ENCODE peak calls at places on chromosomes 2 and 18, in four cellular contexts. O is transverse colon, C is IMR-90, B is body of pancreas. N is an unnamed sample. For H3K9me3, the result is how much of the 10 kb centered on the place peaks cover.

GRCh38 chr2:1585635-1586034 is 158.7 kb downstream of the PXDN start:
- DNase-seq in O (no peak), C (no peak), B (no peak), N (no peak)

GRCh38 chr2:30427606-30428005 is 19.4 kb upstream of the LCLAT1 start:
- DNase-seq in O (no peak), C (no peak), B (no peak), N (no peak)

GRCh38 chr2:15687720-15688119 is 96.1 kb downstream of the DDX1 start:
- DNase-seq in O (no peak), C (no peak), B (no peak), N (no peak)

GRCh38 chr2:46846454-46846990 is 69.1 kb downstream of the MCFD2 start:
- DNase-seq in O (no peak), C (no peak), B (no peak), N (no peak)

GRCh38 chr2:10915236-10915635 is 3.5 kb downstream of the KCNF1 start:
- DNase-seq in O (no peak), C (no peak), B (no peak), N (no peak)

GRCh38 chr18:24500766-24501165 is 40.3 kb downstream of the HRH4 start:
- DNase-seq in O (no peak), C (peak), B (no peak), N (no peak)

GRCh38 chr2:193518061-193518817 is 1323.5 kb upstream of the TMEFF2 start:
- DNase-seq in O (no peak), C (peak), B (no peak), N (peak)

GRCh38 chr2:72940786-72941185 is 23.5 kb downstream of the EMX1 start:
- DNase-seq in O (no peak), C (peak), B (no peak), N (no peak)

GRCh38 chr2:203399031-203399430 is 70.8 kb downstream of the ABI2 start:
- DNase-seq in O (no peak), C (peak), B (no peak), N (no peak)

GRCh38 chr2:171958475-171958874 is 36.2 kb downstream of the HAT1 start:
- DNase-seq in O (no peak), C (peak), B (no peak), N (no peak)

GRCh38 chr2:241558532-241559488 is at the start of gene BOK:
- DNase-seq in O (peak), C (peak), B (peak), N (peak)

GRCh38 chr2:47277987-47278386 is 122.9 kb upstream of the STPG4 start:
- DNase-seq in O (no peak), C (no peak), B (no peak), N (no peak)

GRCh38 chr2:207337234-207338219 is 171.8 kb upstream of the KLF7 start:
- DNase-seq in O (no peak), C (peak), B (no peak), N (no peak)

GRCh38 chr18:50162486-50163304 is 32.3 kb downstream of the MYO5B start:
- DNase-seq in O (no peak), C (no peak), B (no peak), N (no peak)

GRCh38 chr18:39519741-39520140 is 1954.1 kb upstream of the CELF4 start:
- DNase-seq in O (no peak), C (no peak), B (no peak), N (no peak)

GRCh38 chr2:89833116-89833779 is 1141.8 kb downstream of the RPIA start:
- DNase-seq in O (no peak), C (peak), B (no peak), N (no peak)

GRCh38 chr18:27931563-27931962 is 245.4 kb downstream of the CDH2 start:
- DNase-seq in O (no peak), C (no peak), B (no peak), N (no peak)

GRCh38 chr2:44638649-44639048 is 276.9 kb downstream of the CAMKMT start:
- DNase-seq in O (no peak), C (no peak), B (no peak), N (no peak)

GRCh38 chr18:70931942-70932814 is 643.3 kb downstream of the SOCS6 start:
- DNase-seq in O (no peak), C (peak), B (no peak), N (no peak)

GRCh38 chr18:58785171-58785805 is 79.4 kb upstream of the ZNF532 start:
- DNase-seq in O (peak), C (peak), B (peak), N (peak)

GRCh38 chr2:217864960-217865359 is 137.8 kb downstream of the TNS1 start:
- DNase-seq in O (no peak), C (no peak), B (no peak), N (no peak)

GRCh38 chr2:205835982-205836381 is 153.7 kb downstream of the NRP2 start:
- DNase-seq in O (no peak), C (no peak), B (no peak), N (no peak)

GRCh38 chr2:200042102-200042735 is 86.8 kb downstream of the MAIP1 start:
- DNase-seq in O (no peak), C (peak), B (no peak), N (no peak)

GRCh38 chr2:10141736-10142639 is 19.4 kb downstream of the RRM2 start:
- DNase-seq in O (peak), C (no peak), B (peak), N (peak)

GRCh38 chr2:128636802-128637147 is 318.1 kb upstream of the HS6ST1 start:
- DNase-seq in O (no peak), C (no peak), B (no peak), N (no peak)

GRCh38 chr2:176080540-176081355 is 3.0 kb downstream of the EVX2 start:
- DNase-seq in O (peak), C (no peak), B (no peak), N (peak)

GRCh38 chr2:236744316-236745105 is 174.9 kb downstream of the ACKR3 start:
- DNase-seq in O (no peak), C (peak), B (peak), N (no peak)

GRCh38 chr18:50560681-50561629 is 1.1 kb downstream of the MAPK4 start:
- DNase-seq in O (no peak), C (no peak), B (peak), N (peak)

GRCh38 chr2:85998071-85998991 is 107.4 kb downstream of the POLR1A start:
- DNase-seq in O (peak), C (peak), B (peak), N (peak)

GRCh38 chr2:10788855-10789254 is 23.7 kb downstream of the PDIA6 start:
- DNase-seq in O (no peak), C (no peak), B (no peak), N (no peak)

GRCh38 chr18:1393929-1394328 is 489.3 kb downstream of the ADCYAP1 start:
- DNase-seq in O (no peak), C (no peak), B (no peak), N (no peak)

GRCh38 chr18:2854871-2855270 is 8.1 kb downstream of the EMILIN2 start:
- DNase-seq in O (no peak), C (no peak), B (no peak), N (no peak)

GRCh38 chr2:86185517-86186212 is 9.6 kb downstream of the IMMT start:
- DNase-seq in O (no peak), C (no peak), B (no peak), N (no peak)

GRCh38 chr2:3377612-3378432 is at the start of gene EIPR1:
- DNase-seq in O (peak), C (peak), B (peak), N (peak)
- TF ChIP-seq CTCF in O (no peak), C (no peak), B (peak), N (no peak)

GRCh38 chr2:239528883-239529282 is 128.1 kb upstream of the HDAC4 start:
- DNase-seq in O (no peak), C (no peak), B (no peak), N (no peak)
- H3K9me3 ChIP-seq in O (under half), C (under half), B (under half), N (under half)

GRCh38 chr2:65383571-65384488 is 48.6 kb downstream of the SPRED2 start:
- DNase-seq in O (no peak), C (peak), B (no peak), N (no peak)

GRCh38 chr2:65380243-65380642 is 52.2 kb downstream of the SPRED2 start:
- DNase-seq in O (no peak), C (no peak), B (no peak), N (no peak)

GRCh38 chr2:65382323-65382722 is 50.1 kb downstream of the SPRED2 start:
- DNase-seq in O (no peak), C (no peak), B (no peak), N (no peak)

GRCh38 chr2:65381607-65382032 is 50.8 kb downstream of the SPRED2 start:
- DNase-seq in O (no peak), C (no peak), B (no peak), N (no peak)

GRCh38 chr2:65382776-65383357 is 49.5 kb downstream of the SPRED2 start:
- DNase-seq in O (peak), C (peak), B (peak), N (peak)
- TF ChIP-seq CTCF in O (no peak), C (no peak), B (peak), N (no peak)

DNA sequence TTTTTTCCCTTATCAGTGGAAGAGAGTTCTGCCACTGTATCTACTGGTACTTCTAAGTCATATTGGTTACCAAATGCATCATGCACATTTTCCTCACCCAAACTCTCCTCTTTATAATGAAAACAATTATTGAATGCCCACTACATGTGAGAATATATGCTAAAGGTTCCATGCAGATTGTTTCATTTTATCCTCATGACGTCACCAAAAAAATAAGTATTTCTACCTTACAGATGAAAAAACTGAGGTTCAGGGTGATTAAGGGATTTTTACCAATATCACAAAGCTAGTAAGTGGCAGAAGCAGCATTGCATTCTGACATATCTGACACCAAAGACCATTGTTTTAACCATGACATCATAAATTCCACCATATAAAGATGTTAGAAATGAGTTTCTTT is 51.9 kb upstream of the ZEB2 start:
- DNase-seq in O (no peak), C (no peak), B (no peak), N (no peak)
- H3K9me3 ChIP-seq in O (under half), C (under half), B (under half), N (under half)

DNA sequence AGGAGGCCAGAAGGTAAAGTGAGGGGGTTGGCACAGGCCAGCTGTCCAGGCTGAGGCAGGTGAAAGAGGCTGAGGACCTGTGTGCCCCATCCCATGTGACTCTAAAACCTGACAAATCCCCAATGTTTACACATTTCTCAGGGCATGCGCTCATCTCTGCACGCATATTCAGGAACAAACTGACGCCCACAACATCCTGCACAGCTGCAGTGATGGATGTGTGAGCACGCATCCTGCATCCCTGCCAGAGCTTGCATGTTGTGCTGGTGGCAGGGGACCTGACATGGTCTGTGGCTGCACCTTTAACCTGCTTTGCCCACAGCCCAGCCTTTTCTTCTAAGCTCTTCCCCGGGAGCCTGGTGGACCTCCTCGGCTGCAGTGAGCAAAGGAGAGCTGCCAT is 83.1 kb downstream of the FBXO15 start:
- DNase-seq in O (no peak), C (peak), B (no peak), N (no peak)
- TF ChIP-seq CTCF in O (no peak), C (no peak), B (no peak), N (no peak)

GRCh38 chr2:67156796-67157195 is 240.3 kb upstream of the ETAA1 start:
- DNase-seq in O (no peak), C (no peak), B (no peak), N (no peak)

GRCh38 chr2:67159929-67160328 is 237.2 kb upstream of the ETAA1 start:
- DNase-seq in O (no peak), C (peak), B (no peak), N (no peak)

GRCh38 chr2:67158718-67159117 is 238.4 kb upstream of the ETAA1 start:
- DNase-seq in O (no peak), C (no peak), B (no peak), N (no peak)
- H3K9me3 ChIP-seq in O (under half), C (under half), B (under half), N (under half)

DNA sequence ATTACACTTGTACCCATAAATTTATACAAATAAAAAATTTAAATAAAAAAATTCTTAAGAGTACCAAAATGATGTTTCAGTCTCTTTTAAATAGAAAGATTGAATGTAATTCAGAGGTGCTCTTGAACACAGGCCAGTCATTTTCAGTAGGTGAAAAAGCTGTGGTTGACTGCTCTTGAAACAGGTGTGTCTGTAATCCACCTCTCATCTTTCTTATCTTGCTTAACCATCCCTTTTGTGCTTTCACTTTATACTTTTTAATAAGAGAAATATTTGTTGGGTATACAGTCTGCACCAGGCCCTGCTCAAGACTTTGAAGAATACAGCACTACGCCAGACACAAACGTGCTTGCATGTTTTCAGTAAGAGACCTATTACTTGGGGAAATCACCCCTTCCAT is 3.8 kb upstream of the RTN4 start:
- DNase-seq in O (no peak), C (no peak), B (no peak), N (no peak)
- TF ChIP-seq CTCF in O (no peak), C (no peak), B (no peak), N (no peak)

N was measured in Caco-2.